ENCODE peak calls at places on chromosomes 1 and 21, in six cellular contexts. Y is NCI-H748 treated with DMSO at 0.1 percent for 48 hours; S is effector memory CD8-positive, alpha-beta T cell; X is NCI-H1105; U is fibroblast of lung; T is T-helper 2 cell treated with Interferon-gamma antibody and Interleukin-4, amounts not matched to agents 5 μg/mL and 100 μg/mL, for 36 hours. P is an unnamed sample.

GRCh38 chr21:41765393-41765950 is 1.4 kb downstream of the RIPK4 start:
- DNase-seq in T (no peak), X (no peak), S (no peak), Y (no peak), U (no peak), P (no peak)

GRCh38 chr1:67404212-67404620 is 26.0 kb downstream of the SERBP1 start:
- DNase-seq in X (no peak), S (no peak), Y (no peak), U (peak; percentile 52), T (no peak), P (no peak)

GRCh38 chr1:3158329-3158728 is 89.3 kb downstream of the PRDM16 start:
- DNase-seq in X (no peak), Y (no peak), T (no peak), U (no peak), S (no peak), P (no peak)

GRCh38 chr1:213244664-213245091 is 193.6 kb downstream of the RPS6KC1 start:
- DNase-seq in S (peak; percentile 8), T (no peak), U (peak; percentile 35), Y (peak; percentile 53), X (peak; percentile 45), P (no peak)

GRCh38 chr1:107949467-107950253 is 15.3 kb downstream of the VAV3 start:
- DNase-seq in Y (no peak), S (no peak), X (no peak), T (no peak), U (no peak), P (no peak)

GRCh38 chr1:111563619-111564018 is 56.0 kb upstream of the RAP1A start:
- DNase-seq in U (peak; percentile 91), S (no peak), T (no peak), X (no peak), Y (no peak), P (no peak)

GRCh38 chr1:210747890-210748289 is 386.1 kb downstream of the KCNH1 start:
- DNase-seq in S (no peak), Y (no peak), X (no peak), U (no peak), T (no peak), P (no peak)

GRCh38 chr1:28915036-28915895 is 897 bp downstream of the EPB41 start:
- DNase-seq in Y (peak; percentile 40), X (peak; percentile 58), T (peak; percentile 30), S (peak; percentile 48), U (peak; percentile 56), P (no peak)

GRCh38 chr1:19511117-19511516 is 25.8 kb upstream of the CAPZB start:
- DNase-seq in S (no peak), T (no peak), X (no peak), Y (no peak), U (no peak), P (no peak)

GRCh38 chr21:38699048-38699447 is 106.7 kb upstream of the ETS2 start:
- DNase-seq in S (no peak), T (no peak), U (no peak), Y (no peak), X (no peak), P (no peak)

GRCh38 chr1:37540036-37540785 is 13.9 kb downstream of the SNIP1 start:
- DNase-seq in X (no peak), S (no peak), T (no peak), Y (no peak), U (no peak), P (no peak)

GRCh38 chr21:25858328-25858727 is 123.6 kb downstream of the GABPA start:
- DNase-seq in Y (no peak), T (no peak), S (no peak), U (no peak), X (no peak), P (no peak)

GRCh38 chr1:107264561-107264960 is 123.7 kb downstream of the NTNG1 start:
- DNase-seq in U (peak; percentile 63), Y (no peak), X (no peak), T (no peak), S (no peak), P (no peak)

GRCh38 chr1:40806724-40807675 is 23.4 kb downstream of the KCNQ4 start:
- DNase-seq in X (no peak), S (no peak), Y (no peak), U (no peak), T (no peak), P (no peak)

GRCh38 chr1:4020411-4020810 is 120.3 kb upstream of the C1orf174 start:
- DNase-seq in Y (no peak), S (no peak), X (no peak), U (no peak), T (no peak), P (no peak)

GRCh38 chr1:193335797-193336428 is 149.5 kb upstream of the B3GALT2 start:
- DNase-seq in S (no peak), X (no peak), U (peak; percentile 89), Y (no peak), T (no peak), P (no peak)

GRCh38 chr1:224524679-224525078 is 90.1 kb upstream of the WDR26 start:
- DNase-seq in T (no peak), Y (no peak), U (peak; percentile 85), X (no peak), S (no peak), P (no peak)

GRCh38 chr1:204575221-204576190 is 59.3 kb downstream of the MDM4 start:
- DNase-seq in X (no peak), U (no peak), S (no peak), Y (no peak), T (no peak), P (no peak)

GRCh38 chr1:156421062-156421938 is 52.3 kb downstream of the RHBG start:
- DNase-seq in T (peak; percentile 73), Y (peak; percentile 68), U (peak; percentile 45), X (peak; percentile 81), S (peak; percentile 53), P (peak; percentile 78)

GRCh38 chr21:35476616-35477395 is 427.7 kb upstream of the RUNX1 start:
- DNase-seq in Y (no peak), U (peak; percentile 74), X (no peak), T (no peak), S (no peak), P (no peak)